ENCODE peak calls at places on chromosome 13, in four cellular contexts. M is heart left ventricle, J is cardiac muscle cell, F is gastrocnemius medialis. V is an unnamed sample.

GRCh38 chr13:111317042-111317550 is 3.3 kb upstream of the TEX29 start:
- DNase-seq in M (no peak), J (no peak), F (no peak), V (no peak)

GRCh38 chr13:98842858-98843481 is 90.5 kb upstream of the SLC15A1 start:
- DNase-seq in M (peak; percentile 68), J (peak; percentile 86), F (peak; percentile 23), V (peak; percentile 85)

GRCh38 chr13:20230913-20231838 is 943 bp downstream of the GJB6 start:
- DNase-seq in M (no peak), J (no peak), F (no peak), V (no peak)

GRCh38 chr13:104043184-104043583 is 977.0 kb upstream of the SLC10A2 start:
- DNase-seq in M (no peak), J (no peak), F (no peak), V (no peak)

GRCh38 chr13:40568672-40569350 is 97.6 kb downstream of the FOXO1 start:
- DNase-seq in M (no peak), J (peak; percentile 41), F (no peak), V (no peak)

GRCh38 chr13:27820524-27821482 is 28.5 kb downstream of the GSX1 start:
- DNase-seq in M (no peak), J (no peak), F (no peak), V (no peak)

GRCh38 chr13:42524487-42525034 is 49.4 kb upstream of the TNFSF11 start:
- DNase-seq in M (no peak), J (no peak), F (no peak), V (no peak)

GRCh38 chr13:95723428-95723827 is 46.5 kb downstream of the DNAJC3 start:
- DNase-seq in M (no peak), J (no peak), F (no peak), V (no peak)

GRCh38 chr13:19646062-19646461 is 12.6 kb downstream of the MPHOSPH8 start:
- DNase-seq in M (no peak), J (no peak), F (no peak), V (no peak)

DNA sequence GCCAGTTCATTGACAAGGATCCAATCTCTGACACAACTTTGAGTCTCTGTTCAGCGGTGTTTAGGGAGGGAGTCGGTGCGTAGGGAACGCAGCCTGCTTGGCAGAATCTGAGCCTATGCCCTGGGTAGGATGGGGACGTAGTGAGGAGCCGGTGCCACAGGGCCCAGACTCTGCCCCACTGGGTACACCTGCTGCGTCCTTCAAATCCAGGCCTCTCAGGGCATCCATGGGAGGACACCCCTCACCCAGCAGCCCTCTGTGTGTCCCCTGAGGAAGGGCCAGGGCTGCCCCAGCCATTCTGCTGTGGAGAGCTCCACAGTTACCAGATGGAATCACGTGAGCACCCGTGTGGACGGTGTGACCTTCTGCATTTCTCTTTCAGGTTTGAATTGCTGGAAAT is 133.2 kb upstream of the MCF2L start:
- DNase-seq in M (no peak), J (no peak), F (no peak), V (no peak)
- H3K36me3 ChIP-seq in M (peaks cover 89% of the 10 kb centered on the region), J (peaks cover 57% of the 10 kb centered on the region), F (peaks cover 56% of the 10 kb centered on the region), V (peaks cover 10% of the 10 kb centered on the region)

DNA sequence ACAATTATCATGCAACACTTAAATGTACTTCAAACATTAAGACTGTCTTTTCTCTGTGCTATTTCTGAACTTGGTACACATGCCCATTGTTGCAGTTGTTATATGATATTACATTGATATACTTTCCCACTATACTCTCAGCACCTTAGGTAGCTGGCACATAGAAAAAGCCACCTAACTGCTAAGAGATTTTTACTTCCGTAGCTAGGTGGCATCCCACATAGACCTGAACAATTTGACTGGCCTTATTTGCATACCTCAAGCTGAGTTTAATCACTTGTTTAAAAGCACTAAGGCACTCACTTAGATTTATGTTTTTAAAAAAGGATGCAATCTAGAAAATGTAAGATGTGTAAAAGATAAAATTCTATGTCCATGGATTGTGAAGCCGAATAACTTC is 194.2 kb downstream of the POU4F1 start:
- DNase-seq in M (no peak), J (no peak), F (no peak), V (no peak)
- TF ChIP-seq CTCF in M (no peak), J (no peak), F (no peak), V (no peak)

DNA sequence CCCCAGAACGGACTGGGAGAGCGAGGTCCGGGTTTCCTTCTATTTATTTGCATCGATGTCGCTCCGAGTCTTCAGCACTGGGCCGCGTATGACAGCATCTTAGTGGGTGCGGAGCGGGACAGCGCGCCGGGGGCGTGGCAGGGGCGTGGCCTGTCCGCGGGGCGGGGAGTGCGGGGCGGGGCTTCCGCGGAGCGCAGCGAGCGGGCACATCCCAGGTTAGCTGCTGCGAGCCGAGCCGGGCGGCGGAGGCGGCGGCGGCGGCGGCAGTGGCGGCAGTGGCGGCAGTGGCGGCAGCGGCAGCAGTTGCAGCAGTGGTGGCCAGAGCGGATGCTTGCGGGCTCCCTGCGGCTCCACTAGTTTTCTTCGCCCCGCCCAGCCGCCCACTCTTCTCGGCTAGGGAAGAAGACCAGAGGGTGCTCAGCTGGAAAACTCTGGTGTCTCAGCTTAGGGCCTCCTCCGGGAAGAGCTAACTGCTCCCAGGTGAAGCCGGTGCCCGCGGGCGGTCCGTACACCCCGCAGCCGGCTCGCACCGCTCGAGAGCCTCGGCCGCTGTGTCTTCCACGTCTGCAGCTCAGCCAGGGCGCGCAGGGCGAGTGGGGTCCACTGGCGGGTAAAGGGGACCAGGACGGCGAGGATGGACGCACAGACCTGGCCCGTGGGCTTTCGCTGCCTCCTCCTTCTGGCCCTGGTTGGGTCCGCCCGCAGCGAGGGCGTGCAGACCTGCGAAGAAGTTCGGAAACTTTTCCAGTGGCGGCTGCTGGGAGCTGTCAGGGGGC is at the start of gene GPC5:
- DNase-seq in M (peak; percentile 70), J (peak; percentile 59), F (peak; percentile 32), V (peak; percentile 84)
- H3K27me3 ChIP-seq in M (peaks cover 12% of the 10 kb centered on the region), J (peaks cover 86% of the 10 kb centered on the region), F (peaks cover 54% of the 10 kb centered on the region), V (no peaks in the 10 kb centered on the region)

GRCh38 chr13:32354040-32354439 is 38.7 kb downstream of the BRCA2 start:
- DNase-seq in M (no peak), J (no peak), F (no peak), V (no peak)
- H3K36me3 ChIP-seq in M (no peaks in the 10 kb centered on the region), J (no peaks in the 10 kb centered on the region), F (no peaks in the 10 kb centered on the region), V (no peaks in the 10 kb centered on the region)

DNA sequence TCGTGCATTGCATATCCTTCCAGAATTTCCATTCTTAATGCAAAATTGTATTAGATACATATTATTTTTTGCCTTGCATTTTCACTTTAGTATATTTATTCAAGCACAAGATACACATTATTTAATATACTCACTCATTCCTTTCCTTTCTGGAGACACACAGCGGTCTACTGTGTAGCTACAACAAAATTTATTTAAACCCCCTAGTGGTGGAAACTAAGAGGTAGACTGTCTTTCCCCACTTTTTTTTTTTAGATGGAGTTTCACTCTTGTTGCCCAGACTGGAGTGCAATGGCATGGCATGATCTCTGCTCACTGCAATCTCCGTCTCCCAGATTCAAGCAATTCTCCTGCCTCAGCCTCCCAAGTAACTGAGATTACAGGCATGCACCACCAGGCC is 2040.3 kb upstream of the PCDH20 start:
- DNase-seq in M (no peak), J (peak; percentile 2), F (no peak), V (peak; percentile 17)
- TF ChIP-seq CTCF in M (no peak), J (no peak), F (no peak), V (peak; percentile 42)

DNA sequence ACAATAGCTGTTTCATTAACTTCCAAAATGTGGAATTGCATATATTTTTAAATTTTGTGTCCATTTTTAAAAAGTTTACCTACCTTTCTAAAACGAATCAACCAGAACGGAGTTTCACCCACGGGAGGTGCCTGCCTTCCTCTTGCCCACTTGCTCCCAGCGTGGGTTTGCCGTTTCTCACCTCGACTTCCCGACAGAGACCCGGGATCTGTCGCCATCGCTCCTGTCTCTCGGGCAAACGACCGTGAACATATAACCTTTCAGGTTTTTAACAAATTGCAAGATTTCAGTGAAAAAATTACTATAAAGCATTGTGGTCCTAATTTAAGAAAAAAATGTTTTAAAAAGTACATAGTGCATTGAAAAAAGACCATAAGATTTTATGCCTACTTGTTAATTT is 4.2 kb downstream of the TMEM255B start:
- DNase-seq in M (no peak), J (no peak), F (no peak), V (no peak)
- H3K27me3 ChIP-seq in M (no peaks in the 10 kb centered on the region), J (peaks cover 57% of the 10 kb centered on the region), F (peaks cover 27% of the 10 kb centered on the region), V (no peaks in the 10 kb centered on the region)

DNA sequence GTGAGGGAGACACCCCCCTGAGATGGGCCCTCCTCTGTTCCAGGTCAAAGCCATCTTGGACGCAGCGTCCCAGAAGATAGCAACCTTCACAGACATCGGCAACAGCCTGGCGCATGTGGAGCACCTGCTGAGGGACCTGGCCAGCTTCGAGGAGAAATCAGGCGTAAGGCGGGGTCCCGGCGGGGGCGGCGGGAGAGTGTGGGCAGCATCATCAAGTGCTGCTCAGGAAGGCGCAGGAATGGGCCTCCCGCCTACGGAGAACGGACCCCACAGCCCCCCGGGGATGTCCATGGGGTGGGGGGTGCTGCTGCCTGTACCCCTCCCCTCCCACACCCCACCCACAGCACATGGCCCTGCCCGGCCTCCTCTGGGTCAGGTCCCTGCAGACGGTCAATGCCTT is 31.2 kb upstream of the F7 start:
- DNase-seq in M (no peak), J (no peak), F (no peak), V (no peak)
- H3K36me3 ChIP-seq in M (peaks cover 65% of the 10 kb centered on the region), J (no peaks in the 10 kb centered on the region), F (no peaks in the 10 kb centered on the region), V (no peaks in the 10 kb centered on the region)

GRCh38 chr13:50376895-50377575 is 361.8 kb downstream of the KCNRG start:
- DNase-seq in M (no peak), J (no peak), F (no peak), V (peak; percentile 39)
- TF ChIP-seq CTCF in M (peak; percentile 33), J (no peak), F (no peak), V (peak; percentile 20)

GRCh38 chr13:76758257-76758656 is 127.9 kb downstream of the KCTD12 start:
- DNase-seq in M (no peak), J (peak; percentile 28), F (no peak), V (no peak)
- H3K27me3 ChIP-seq in M (no peaks in the 10 kb centered on the region), J (no peaks in the 10 kb centered on the region), F (no peaks in the 10 kb centered on the region), V (no peaks in the 10 kb centered on the region)

DNA sequence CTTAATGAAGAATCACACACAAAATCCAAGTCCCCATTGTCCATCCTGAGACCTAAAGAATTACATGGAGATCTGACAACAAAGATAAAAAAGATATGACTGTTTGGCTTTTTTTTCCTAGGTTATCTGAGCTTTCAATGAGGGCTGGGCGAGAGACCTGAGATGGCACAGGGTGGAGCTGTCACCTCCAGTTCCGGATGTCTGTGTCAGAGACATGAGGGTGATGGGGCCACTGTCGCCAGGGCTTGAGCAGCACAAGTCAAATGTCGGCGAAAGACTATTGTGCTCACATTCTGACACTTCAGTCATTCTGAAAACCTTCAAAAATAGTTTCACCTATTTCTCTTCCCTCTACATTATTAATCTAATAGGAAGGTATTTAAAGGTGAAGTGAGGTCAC is 65.7 kb downstream of the SLC7A1 start:
- DNase-seq in M (no peak), J (no peak), F (no peak), V (no peak)
- H3K36me3 ChIP-seq in M (peaks cover 34% of the 10 kb centered on the region), J (peaks cover 23% of the 10 kb centered on the region), F (no peaks in the 10 kb centered on the region), V (peaks cover 2% of the 10 kb centered on the region)